ENCODE peak calls at places on chromosomes 6 and 20, in five cellular contexts. Y is trophoblast cell, H is H9, N is H1, G is mesenchymal stem cell. E is an unnamed sample.

GRCh38 chr20:5039255-5039657 is 37.9 kb upstream of the SLC23A2 start:
- DNase-seq in Y (no peak), H (no peak), G (no peak), N (no peak), E (no peak)

GRCh38 chr20:44222969-44223368 is 12.4 kb upstream of the OSER1 start:
- DNase-seq in Y (no peak), N (no peak), H (peak; percentile 76), G (no peak), E (no peak)

GRCh38 chr20:23242104-23242503 is 108.5 kb upstream of the NXT1 start:
- DNase-seq in Y (no peak), N (peak; percentile 20), H (no peak), G (no peak), E (no peak)

GRCh38 chr20:9255171-9255570 is 186.3 kb downstream of the PLCB4 start:
- DNase-seq in H (no peak), Y (no peak), N (no peak), G (no peak), E (peak; percentile 70)

GRCh38 chr6:26475823-26476729 is 18.3 kb downstream of the BTN2A1 start:
- DNase-seq in G (peak; percentile 14), Y (no peak), N (no peak), H (peak; percentile 48), E (no peak)

GRCh38 chr6:149922642-149923326 is at the start of gene RAET1G:
- DNase-seq in Y (peak; percentile 77), H (peak; percentile 97), G (peak; percentile 92), N (peak; percentile 87), E (peak; percentile 82)

GRCh38 chr6:30231067-30231466 is 17.9 kb upstream of the TRIM26 start:
- DNase-seq in G (no peak), Y (no peak), H (no peak), N (no peak), E (no peak)

GRCh38 chr20:37627767-37628130 is 66.1 kb upstream of the CTNNBL1 start:
- DNase-seq in N (no peak), G (no peak), Y (peak; percentile 73), H (no peak), E (no peak)

GRCh38 chr20:11958852-11959251 is 41.2 kb downstream of the BTBD3 start:
- DNase-seq in N (no peak), Y (peak; percentile 11), H (no peak), G (no peak), E (no peak)

GRCh38 chr20:47663354-47664067 is 121.8 kb downstream of the SULF2 start:
- DNase-seq in H (peak; percentile 91), G (peak; percentile 79), Y (peak; percentile 78), N (peak; percentile 99), E (peak; percentile 85)

GRCh38 chr6:49072146-49072545 is 390.9 kb downstream of the MMUT start:
- DNase-seq in Y (no peak), G (no peak), H (no peak), N (no peak), E (no peak)

GRCh38 chr6:120186080-120186479 is 836.5 kb upstream of the MAN1A1 start:
- DNase-seq in Y (no peak), H (no peak), G (no peak), N (no peak), E (no peak)

GRCh38 chr6:91705646-91706045 is 1118.8 kb upstream of the MAP3K7 start:
- DNase-seq in G (no peak), H (no peak), Y (no peak), N (no peak), E (no peak)

GRCh38 chr6:112086744-112087135 is 542 bp downstream of the TUBE1 start:
- DNase-seq in Y (peak; percentile 62), N (no peak), G (peak; percentile 78), H (no peak), E (no peak)

GRCh38 chr6:6722195-6722594 is 133.7 kb downstream of the LY86 start:
- DNase-seq in G (no peak), N (no peak), Y (no peak), H (no peak), E (no peak)

GRCh38 chr6:101003075-101003474 is 121.9 kb upstream of the ASCC3 start:
- DNase-seq in G (no peak), H (no peak), N (no peak), Y (no peak), E (no peak)

GRCh38 chr20:4721719-4722118 is at the start of gene PRND:
- DNase-seq in Y (no peak), G (no peak), H (no peak), N (no peak), E (no peak)

GRCh38 chr6:42448391-42448790 is 3.3 kb downstream of the TRERF1 start:
- DNase-seq in G (no peak), H (no peak), N (no peak), Y (no peak), E (no peak)

GRCh38 chr6:128713461-128713860 is 169.5 kb upstream of the LAMA2 start:
- DNase-seq in H (no peak), N (no peak), Y (no peak), G (peak; percentile 16), E (no peak)

GRCh38 chr6:1618305-1619105 is 8.8 kb downstream of the FOXC1 start:
- DNase-seq in N (no peak), G (no peak), H (no peak), Y (peak; percentile 79), E (no peak)

GRCh38 chr6:86192123-86192522 is 549.4 kb upstream of the SYNCRIP start:
- DNase-seq in H (peak; percentile 48), Y (peak; percentile 47), G (no peak), N (no peak), E (no peak)

GRCh38 chr20:60101894-60102281 is 143.7 kb downstream of the CDH26 start:
- DNase-seq in G (no peak), N (no peak), H (no peak), Y (no peak), E (no peak)

GRCh38 chr6:156645106-156645505 is 132.1 kb upstream of the ARID1B start:
- DNase-seq in H (no peak), N (no peak), G (peak; percentile 5), Y (peak; percentile 12), E (no peak)

GRCh38 chr20:25054995-25055629 is 2.8 kb downstream of the ACSS1 start:
- DNase-seq in H (no peak), G (no peak), N (no peak), Y (peak; percentile 19), E (no peak)

GRCh38 chr20:56391596-56392281 is at the start of gene AURKA:
- DNase-seq in H (no peak), N (no peak), Y (peak; percentile 6), G (peak; percentile 42), E (no peak)

GRCh38 chr20:56392282-56393132 is at the start of gene CSTF1:
- DNase-seq in G (peak; percentile 100), Y (peak; percentile 100), H (peak; percentile 99), N (peak; percentile 98), E (peak; percentile 97)

GRCh38 chr20:56391037-56391436 is 978 bp downstream of the AURKA start:
- DNase-seq in G (no peak), Y (no peak), N (no peak), H (no peak), E (no peak)

GRCh38 chr20:56388882-56389281 is 3.1 kb downstream of the AURKA start:
- DNase-seq in G (no peak), H (no peak), N (no peak), Y (no peak), E (no peak)

GRCh38 chr20:56389807-56390206 is 2.2 kb downstream of the AURKA start:
- DNase-seq in G (no peak), Y (no peak), N (no peak), H (no peak), E (no peak)
- H3K23ac ChIP-seq in G (no peak overlapping the region), Y (no peak overlapping the region), N (no peak overlapping the region), H (no peak overlapping the region), E (no peak overlapping the region)

GRCh38 chr6:138596591-138596990 is 97.3 kb upstream of the NHSL1 start:
- DNase-seq in Y (no peak), H (no peak), G (no peak), N (no peak), E (no peak)
- H3K18ac ChIP-seq in Y (no peak overlapping the region), H (no peak overlapping the region), G (no peak overlapping the region), N (no peak overlapping the region), E (no peak overlapping the region)

GRCh38 chr6:40523505-40524172 is 63.5 kb downstream of the LRFN2 start:
- DNase-seq in Y (no peak), G (no peak), H (no peak), N (no peak), E (no peak)

GRCh38 chr6:40517654-40518053 is 69.5 kb downstream of the LRFN2 start:
- DNase-seq in H (no peak), N (no peak), Y (no peak), G (no peak), E (no peak)

GRCh38 chr6:40520683-40521082 is 66.5 kb downstream of the LRFN2 start:
- DNase-seq in G (no peak), H (no peak), N (no peak), Y (no peak), E (no peak)

GRCh38 chr6:40516429-40516828 is 70.7 kb downstream of the LRFN2 start:
- DNase-seq in Y (no peak), N (no peak), G (no peak), H (no peak), E (no peak)

DNA sequence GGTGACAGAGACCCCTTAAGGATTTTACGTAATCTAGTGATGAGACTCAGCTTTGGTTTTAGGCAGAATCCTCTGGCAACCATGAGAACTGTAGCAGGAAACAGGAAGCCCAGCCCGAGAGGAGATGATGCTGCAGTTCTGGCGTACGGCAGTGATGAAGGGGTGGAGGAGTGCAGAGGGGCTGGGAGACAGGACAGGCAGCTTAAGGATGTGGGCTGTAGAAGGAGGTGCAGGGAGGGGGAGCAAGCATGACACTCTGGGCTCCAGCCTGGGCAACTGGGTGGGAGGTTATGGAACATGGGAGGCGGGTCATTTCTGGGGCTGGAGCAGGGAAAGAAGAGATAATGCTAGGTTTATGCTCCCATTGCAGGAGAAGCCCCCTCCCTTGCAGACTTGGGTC is 67.1 kb downstream of the LRFN2 start:
- DNase-seq in G (no peak), H (no peak), Y (no peak), N (no peak), E (no peak)
- H2BK12ac ChIP-seq in G (no peak overlapping the region), H (no peak overlapping the region), Y (no peak overlapping the region), N (no peak overlapping the region), E (peak overlapping the region; percentile 30)

GRCh38 chr20:49984426-49985153 is 1.8 kb downstream of the SNAI1 start:
- DNase-seq in N (no peak), G (no peak), Y (no peak), H (no peak), E (no peak)

GRCh38 chr20:49985617-49986016 is 2.8 kb downstream of the SNAI1 start:
- DNase-seq in G (no peak), N (no peak), Y (no peak), H (no peak), E (no peak)

GRCh38 chr20:49985157-49985556 is 2.4 kb downstream of the SNAI1 start:
- DNase-seq in N (no peak), G (no peak), H (no peak), Y (no peak), E (no peak)

GRCh38 chr20:49987015-49987867 is 4.5 kb downstream of the SNAI1 start:
- DNase-seq in N (no peak), G (no peak), H (no peak), Y (peak; percentile 42), E (no peak)

GRCh38 chr20:49986049-49986448 is 3.3 kb downstream of the SNAI1 start:
- DNase-seq in Y (peak; percentile 23), H (no peak), G (no peak), N (no peak), E (no peak)
- H3K23ac ChIP-seq in Y (no peak overlapping the region), H (no peak overlapping the region), G (no peak overlapping the region), N (no peak overlapping the region), E (no peak overlapping the region)